ENCODE peak calls at places on chromosomes 3 and 15, in nine cellular contexts. K, T, N, H, L, E, F, C and A are unnamed samples.

GRCh38 chr3:8837172-8837571 is 67.8 kb upstream of the OXTR start:
- DNase-seq in K (no peak), T (no peak), N (no peak), H (peak), L (no peak), E (no peak), F (no peak), C (no peak), A (peak)

GRCh38 chr3:52518723-52519444 is 14.8 kb downstream of the NT5DC2 start:
- DNase-seq in K (no peak), T (no peak), N (no peak), H (no peak), L (no peak), E (no peak), F (no peak), C (no peak), A (no peak)

GRCh38 chr3:56800373-56801150 is 1.2 kb downstream of the ARHGEF3 start:
- DNase-seq in K (peak), T (no peak), N (peak), H (peak), L (no peak), E (no peak), F (no peak), C (peak), A (peak)

GRCh38 chr3:40016391-40016790 is 207.0 kb downstream of the MYRIP start:
- DNase-seq in K (no peak), T (no peak), N (no peak), H (no peak), L (no peak), E (no peak), F (no peak), C (no peak), A (no peak)

GRCh38 chr3:9064853-9065252 is 101.6 kb upstream of the RAD18 start:
- DNase-seq in K (no peak), T (no peak), N (no peak), H (no peak), L (peak), E (no peak), F (no peak), C (no peak), A (no peak)

GRCh38 chr3:180119567-180119966 is 82.8 kb upstream of the PEX5L start:
- DNase-seq in K (no peak), T (no peak), N (no peak), H (no peak), L (no peak), E (no peak), F (no peak), C (no peak), A (no peak)

GRCh38 chr15:26070095-26070532 is 207.0 kb upstream of the ATP10A start:
- DNase-seq in K (no peak), T (no peak), N (peak), H (no peak), L (no peak), E (no peak), F (no peak), C (no peak), A (no peak)

GRCh38 chr3:119293761-119294401 is at the start of gene ARHGAP31:
- DNase-seq in K (peak), T (peak), N (peak), H (peak), L (peak), E (peak), F (no peak), C (peak), A (no peak)

GRCh38 chr15:41894791-41895463 is 1.1 kb upstream of the SPTBN5 start:
- DNase-seq in K (peak), T (peak), N (no peak), H (peak), L (peak), E (no peak), F (peak), C (peak), A (peak)

GRCh38 chr15:21260966-21261395 is 179.3 kb downstream of the POTEB3 start:
- DNase-seq in K (no peak), T (peak), N (no peak), H (no peak), L (peak), E (no peak), F (no peak), C (peak), A (no peak)

GRCh38 chr3:31132132-31132769 is 237.8 kb upstream of the GADL1 start:
- DNase-seq in K (no peak), T (no peak), N (no peak), H (peak), L (no peak), E (peak), F (peak), C (no peak), A (no peak)

GRCh38 chr15:38844683-38845195 is 280.1 kb upstream of the RASGRP1 start:
- DNase-seq in K (no peak), T (no peak), N (no peak), H (no peak), L (no peak), E (no peak), F (no peak), C (no peak), A (no peak)
- H3K27ac ChIP-seq in K (no peak), T (no peak), N (no peak), H (no peak), L (no peak), E (no peak), F (no peak), C (no peak), A (no peak)

DNA sequence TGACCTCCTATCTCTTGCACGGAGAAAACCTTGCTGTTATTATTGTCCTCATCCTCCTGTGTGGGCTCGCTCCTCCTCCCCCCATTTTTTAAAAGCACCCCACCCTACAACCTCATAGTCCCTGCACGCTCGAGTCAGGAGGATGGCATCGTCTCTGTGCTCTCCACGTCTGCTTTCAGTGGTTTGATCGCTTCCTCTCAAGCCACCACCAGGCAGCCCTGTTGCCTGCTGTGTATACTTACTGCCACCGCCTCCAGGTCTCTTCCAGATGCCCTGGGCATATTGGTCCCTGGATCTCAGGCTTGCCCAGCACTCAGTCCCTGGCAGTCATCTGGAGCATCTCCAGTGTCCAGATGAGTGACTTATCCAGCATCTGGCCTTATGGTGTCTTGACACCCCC is 42.1 kb upstream of the GCNT3 start:
- DNase-seq in K (no peak), T (no peak), N (no peak), H (no peak), L (no peak), E (no peak), F (no peak), C (no peak), A (no peak)
- H3K27ac ChIP-seq in K (no peak), T (no peak), N (no peak), H (no peak), L (no peak), E (no peak), F (no peak), C (no peak), A (peak)

DNA sequence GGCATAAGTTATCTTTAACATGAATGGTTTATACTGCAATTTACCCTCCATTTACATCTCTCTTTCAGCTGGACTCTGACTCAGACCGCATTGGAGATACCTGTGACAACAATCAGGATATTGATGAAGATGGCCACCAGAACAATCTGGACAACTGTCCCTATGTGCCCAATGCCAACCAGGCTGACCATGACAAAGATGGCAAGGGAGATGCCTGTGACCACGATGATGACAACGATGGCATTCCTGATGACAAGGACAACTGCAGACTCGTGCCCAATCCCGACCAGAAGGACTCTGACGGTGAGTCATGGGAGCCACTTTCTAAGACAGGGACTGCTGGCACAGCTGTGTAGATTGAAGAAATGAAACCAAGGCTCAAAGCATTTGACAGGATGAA is 11.6 kb downstream of the THBS1 start:
- DNase-seq in K (no peak), T (no peak), N (no peak), H (no peak), L (no peak), E (no peak), F (no peak), C (no peak), A (no peak)
- H3K27ac ChIP-seq in K (no peak), T (no peak), N (no peak), H (no peak), L (no peak), E (no peak), F (no peak), C (no peak), A (peak)

DNA sequence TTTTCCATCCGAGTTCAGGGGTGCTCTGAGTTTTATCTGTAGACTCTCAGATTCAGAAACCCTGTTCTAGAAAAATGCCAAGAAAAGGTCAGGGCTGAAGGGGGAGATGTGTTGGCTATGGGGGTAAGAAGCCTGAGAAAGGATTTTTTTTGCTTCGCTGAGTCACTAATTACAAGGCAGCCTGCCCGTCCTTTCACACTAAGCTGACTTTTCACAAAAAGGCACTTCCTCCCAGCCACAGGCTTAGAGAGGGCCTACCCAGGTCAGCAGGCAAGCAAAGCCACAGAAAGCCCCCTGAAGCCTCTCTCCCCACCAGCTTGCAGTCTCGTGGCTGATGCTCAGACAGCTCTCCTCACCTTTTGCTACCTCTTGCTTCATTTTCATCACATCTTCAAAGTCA is 192.6 kb upstream of the PRICKLE2 start:
- DNase-seq in K (no peak), T (no peak), N (no peak), H (peak), L (no peak), E (peak), F (no peak), C (no peak), A (no peak)
- H3K27ac ChIP-seq in K (no peak), T (no peak), N (no peak), H (no peak), L (no peak), E (peak), F (no peak), C (no peak), A (no peak)

GRCh38 chr3:17183951-17184550 is 299.3 kb downstream of the PLCL2 start:
- DNase-seq in K (no peak), T (no peak), N (no peak), H (peak), L (no peak), E (no peak), F (peak), C (no peak), A (no peak)
- H3K27ac ChIP-seq in K (no peak), T (no peak), N (no peak), H (no peak), L (no peak), E (no peak), F (no peak), C (no peak), A (no peak)